ENCODE peak calls at places on chromosome 22, in four cellular contexts. One of them, this sample, is unnamed.

GRCh38 chr22:39292561-39293074 is 26.8 kb downstream of the RPL3 start:
- DNase-seq in NCI-H1417: peak; percentile 43
- DNase-seq in activated naive CD4-positive, alpha-beta T cell treated with anti-CD3 and anti-CD28 coated beads, Interleukin-2, amount 50 U/mL, for 72 hours: no peak
- DNase-seq in H9: peak; percentile 76
- DNase-seq in this sample: peak; percentile 91

GRCh38 chr22:45263790-45264269 is 20.9 kb upstream of the UPK3A start:
- DNase-seq in NCI-H1417: peak; percentile 11
- DNase-seq in activated naive CD4-positive, alpha-beta T cell treated with anti-CD3 and anti-CD28 coated beads, Interleukin-2, amount 50 U/mL, for 72 hours: no peak
- DNase-seq in H9: peak; percentile 84
- DNase-seq in this sample: peak; percentile 83

GRCh38 chr22:40709752-40710413 is 30.6 kb downstream of the MCHR1 start:
- DNase-seq in NCI-H1417: no peak
- DNase-seq in activated naive CD4-positive, alpha-beta T cell treated with anti-CD3 and anti-CD28 coated beads, Interleukin-2, amount 50 U/mL, for 72 hours: no peak
- DNase-seq in H9: no peak
- DNase-seq in this sample: no peak

GRCh38 chr22:40631925-40632324 is 4.6 kb downstream of the MRTFA start:
- DNase-seq in NCI-H1417: no peak
- DNase-seq in activated naive CD4-positive, alpha-beta T cell treated with anti-CD3 and anti-CD28 coated beads, Interleukin-2, amount 50 U/mL, for 72 hours: no peak
- DNase-seq in H9: no peak
- DNase-seq in this sample: no peak

GRCh38 chr22:43060213-43060612 is 29.0 kb downstream of the TTLL1 start:
- DNase-seq in NCI-H1417: no peak
- DNase-seq in activated naive CD4-positive, alpha-beta T cell treated with anti-CD3 and anti-CD28 coated beads, Interleukin-2, amount 50 U/mL, for 72 hours: no peak
- DNase-seq in H9: peak; percentile 86
- DNase-seq in this sample: no peak

GRCh38 chr22:38871360-38872171 is 450 bp downstream of the CBX6 start:
- DNase-seq in NCI-H1417: peak; percentile 56
- DNase-seq in activated naive CD4-positive, alpha-beta T cell treated with anti-CD3 and anti-CD28 coated beads, Interleukin-2, amount 50 U/mL, for 72 hours: peak; percentile 63
- DNase-seq in H9: no peak
- DNase-seq in this sample: no peak

GRCh38 chr22:48494256-48494967 is 1333.3 kb downstream of the BRD1 start:
- DNase-seq in NCI-H1417: no peak
- DNase-seq in activated naive CD4-positive, alpha-beta T cell treated with anti-CD3 and anti-CD28 coated beads, Interleukin-2, amount 50 U/mL, for 72 hours: no peak
- DNase-seq in H9: no peak
- DNase-seq in this sample: no peak

GRCh38 chr22:24494535-24495364 is at the start of gene UPB1:
- DNase-seq in NCI-H1417: no peak
- DNase-seq in activated naive CD4-positive, alpha-beta T cell treated with anti-CD3 and anti-CD28 coated beads, Interleukin-2, amount 50 U/mL, for 72 hours: no peak
- DNase-seq in H9: peak; percentile 58
- DNase-seq in this sample: no peak

GRCh38 chr22:41092023-41092817 is at the start of gene EP300:
- DNase-seq in NCI-H1417: peak; percentile 84
- DNase-seq in activated naive CD4-positive, alpha-beta T cell treated with anti-CD3 and anti-CD28 coated beads, Interleukin-2, amount 50 U/mL, for 72 hours: peak; percentile 81
- DNase-seq in H9: peak; percentile 62
- DNase-seq in this sample: peak; percentile 65

GRCh38 chr22:19064354-19065054 is 57.7 kb downstream of the DGCR2 start:
- DNase-seq in NCI-H1417: no peak
- DNase-seq in activated naive CD4-positive, alpha-beta T cell treated with anti-CD3 and anti-CD28 coated beads, Interleukin-2, amount 50 U/mL, for 72 hours: no peak
- DNase-seq in H9: no peak
- DNase-seq in this sample: no peak

GRCh38 chr22:49209452-49210195 is 618.0 kb downstream of the BRD1 start:
- DNase-seq in NCI-H1417: no peak
- DNase-seq in activated naive CD4-positive, alpha-beta T cell treated with anti-CD3 and anti-CD28 coated beads, Interleukin-2, amount 50 U/mL, for 72 hours: peak; percentile 18
- DNase-seq in H9: peak; percentile 20
- DNase-seq in this sample: no peak

GRCh38 chr22:29030618-29031235 is 30.9 kb downstream of the C22orf31 start:
- DNase-seq in NCI-H1417: peak; percentile 67
- DNase-seq in activated naive CD4-positive, alpha-beta T cell treated with anti-CD3 and anti-CD28 coated beads, Interleukin-2, amount 50 U/mL, for 72 hours: no peak
- DNase-seq in H9: peak; percentile 85
- DNase-seq in this sample: peak; percentile 76

GRCh38 chr22:48493733-48494132 is 1333.9 kb downstream of the BRD1 start:
- DNase-seq in NCI-H1417: no peak
- DNase-seq in activated naive CD4-positive, alpha-beta T cell treated with anti-CD3 and anti-CD28 coated beads, Interleukin-2, amount 50 U/mL, for 72 hours: no peak
- DNase-seq in H9: peak; percentile 22
- DNase-seq in this sample: no peak

GRCh38 chr22:20174785-20175596 is 24.1 kb upstream of the CCDC188 start:
- DNase-seq in NCI-H1417: no peak
- DNase-seq in activated naive CD4-positive, alpha-beta T cell treated with anti-CD3 and anti-CD28 coated beads, Interleukin-2, amount 50 U/mL, for 72 hours: no peak
- DNase-seq in H9: no peak
- DNase-seq in this sample: no peak

GRCh38 chr22:50722716-50723428 is 15.1 kb upstream of the ACR start:
- DNase-seq in NCI-H1417: no peak
- DNase-seq in activated naive CD4-positive, alpha-beta T cell treated with anti-CD3 and anti-CD28 coated beads, Interleukin-2, amount 50 U/mL, for 72 hours: no peak
- DNase-seq in H9: no peak
- DNase-seq in this sample: no peak

GRCh38 chr22:49052023-49052538 is 775.6 kb downstream of the BRD1 start:
- DNase-seq in NCI-H1417: no peak
- DNase-seq in activated naive CD4-positive, alpha-beta T cell treated with anti-CD3 and anti-CD28 coated beads, Interleukin-2, amount 50 U/mL, for 72 hours: no peak
- DNase-seq in H9: peak; percentile 60
- DNase-seq in this sample: no peak

GRCh38 chr22:35258144-35258988 is 1.1 kb downstream of the HMGXB4 start:
- DNase-seq in NCI-H1417: no peak
- DNase-seq in activated naive CD4-positive, alpha-beta T cell treated with anti-CD3 and anti-CD28 coated beads, Interleukin-2, amount 50 U/mL, for 72 hours: no peak
- DNase-seq in H9: peak; percentile 46
- DNase-seq in this sample: no peak

GRCh38 chr22:37187891-37188761 is at the start of gene C1QTNF6:
- DNase-seq in NCI-H1417: no peak
- DNase-seq in activated naive CD4-positive, alpha-beta T cell treated with anti-CD3 and anti-CD28 coated beads, Interleukin-2, amount 50 U/mL, for 72 hours: no peak
- DNase-seq in H9: peak; percentile 85
- DNase-seq in this sample: peak; percentile 30

GRCh38 chr22:45692549-45692948 is 20.9 kb downstream of the ATXN10 start:
- DNase-seq in NCI-H1417: no peak
- DNase-seq in activated naive CD4-positive, alpha-beta T cell treated with anti-CD3 and anti-CD28 coated beads, Interleukin-2, amount 50 U/mL, for 72 hours: no peak
- DNase-seq in H9: no peak
- DNase-seq in this sample: peak; percentile 64

GRCh38 chr22:23365961-23366360 is 185.7 kb downstream of the BCR start:
- DNase-seq in NCI-H1417: no peak
- DNase-seq in activated naive CD4-positive, alpha-beta T cell treated with anti-CD3 and anti-CD28 coated beads, Interleukin-2, amount 50 U/mL, for 72 hours: no peak
- DNase-seq in H9: no peak
- DNase-seq in this sample: no peak

GRCh38 chr22:37273126-37273845 is 9.0 kb upstream of the CYTH4 start:
- DNase-seq in NCI-H1417: no peak
- DNase-seq in activated naive CD4-positive, alpha-beta T cell treated with anti-CD3 and anti-CD28 coated beads, Interleukin-2, amount 50 U/mL, for 72 hours: no peak
- DNase-seq in H9: no peak
- DNase-seq in this sample: peak; percentile 36

GRCh38 chr22:45910928-45911467 is 66.0 kb downstream of the WNT7B start:
- DNase-seq in NCI-H1417: no peak
- DNase-seq in activated naive CD4-positive, alpha-beta T cell treated with anti-CD3 and anti-CD28 coated beads, Interleukin-2, amount 50 U/mL, for 72 hours: no peak
- DNase-seq in H9: no peak
- DNase-seq in this sample: no peak

GRCh38 chr22:47624277-47625012 is 862.0 kb downstream of the TBC1D22A start:
- DNase-seq in NCI-H1417: no peak
- DNase-seq in activated naive CD4-positive, alpha-beta T cell treated with anti-CD3 and anti-CD28 coated beads, Interleukin-2, amount 50 U/mL, for 72 hours: no peak
- DNase-seq in H9: peak; percentile 19
- DNase-seq in this sample: no peak

This sample was measured in HCEC 1CT.